ENCODE peak calls at places on chromosomes 5 and 9, in four cellular contexts. Z, W, N and M are unnamed samples.
A peak's percentile ranks its signal among the peaks of the same experiment; 100 is the strongest.

GRCh38 chr9:131959887-131960286 is 119.8 kb downstream of the MED27 start:
- DNase-seq in W (no peak), Z (no peak), N (no peak), M (no peak)

GRCh38 chr9:95510610-95511231 is 6.0 kb downstream of the PTCH1 start:
- DNase-seq in N (peak; percentile 85), W (peak; percentile 98), Z (peak; percentile 91), M (peak; percentile 97)

GRCh38 chr5:14143509-14143842 is 334 bp downstream of the TRIO start:
- DNase-seq in Z (no peak), N (no peak), W (no peak), M (no peak)

GRCh38 chr9:136228107-136228875 is 17.3 kb downstream of the QSOX2 start:
- DNase-seq in N (no peak), Z (peak; percentile 76), W (peak; percentile 88), M (peak; percentile 58)

GRCh38 chr5:180803181-180804128 is 849 bp upstream of the MGAT1 start:
- DNase-seq in N (no peak), Z (peak; percentile 75), W (no peak), M (peak; percentile 48)

GRCh38 chr9:119526703-119527102 is 157.5 kb upstream of the BRINP1 start:
- DNase-seq in N (no peak), W (no peak), Z (no peak), M (no peak)

GRCh38 chr5:173940269-173940668 is 48.7 kb upstream of the C5orf47 start:
- DNase-seq in W (no peak), N (no peak), Z (no peak), M (peak; percentile 19)

GRCh38 chr9:113962391-113962790 is 86.3 kb downstream of the ZNF618 start:
- DNase-seq in N (no peak), Z (no peak), W (no peak), M (no peak)

GRCh38 chr9:18756712-18757125 is 276.3 kb downstream of the SAXO1 start:
- DNase-seq in W (no peak), Z (no peak), N (no peak), M (peak; percentile 37)

GRCh38 chr5:154190652-154191304 is at the start of gene GALNT10:
- DNase-seq in Z (peak; percentile 53), W (peak; percentile 16), N (no peak), M (peak; percentile 74)

GRCh38 chr5:52727568-52727967 is 60.1 kb upstream of the ITGA1 start:
- DNase-seq in W (no peak), N (peak; percentile 18), Z (peak; percentile 82), M (peak; percentile 72)

GRCh38 chr5:6480133-6481051 is 31.7 kb downstream of the UBE2QL1 start:
- DNase-seq in W (no peak), N (no peak), Z (no peak), M (no peak)

GRCh38 chr5:93621340-93621872 is 38.4 kb downstream of the NR2F1 start:
- DNase-seq in N (no peak), W (peak; percentile 85), Z (peak; percentile 66), M (peak; percentile 81)